ENCODE peak calls at places on chromosome 16, in six cellular contexts. One of them, this sample, is unnamed.

GRCh38 chr16:528111-529011 is 849 bp downstream of the CAPN15 start:
- DNase-seq in A549: peak
- DNase-seq in GM12878: no peak
- DNase-seq in endothelial cell of umbilical vein: peak
- DNase-seq in K562: peak
- DNase-seq in HepG2: no peak
- DNase-seq in this sample: peak

GRCh38 chr16:16086653-16087446 is 136.4 kb downstream of the ABCC6 start:
- DNase-seq in A549: no peak
- DNase-seq in GM12878: no peak
- DNase-seq in endothelial cell of umbilical vein: no peak
- DNase-seq in K562: no peak
- DNase-seq in HepG2: no peak
- DNase-seq in this sample: no peak

GRCh38 chr16:22789281-22789945 is 24.5 kb upstream of the HS3ST2 start:
- DNase-seq in A549: no peak
- DNase-seq in GM12878: no peak
- DNase-seq in endothelial cell of umbilical vein: no peak
- DNase-seq in K562: no peak
- DNase-seq in HepG2: no peak
- DNase-seq in this sample: no peak

GRCh38 chr16:88453621-88454314 is 688 bp downstream of the ZFPM1 start:
- DNase-seq in A549: no peak
- DNase-seq in GM12878: no peak
- DNase-seq in endothelial cell of umbilical vein: peak
- DNase-seq in K562: peak
- DNase-seq in HepG2: no peak
- DNase-seq in this sample: peak

GRCh38 chr16:17289050-17289449 is 181.7 kb downstream of the XYLT1 start:
- DNase-seq in A549: no peak
- DNase-seq in GM12878: no peak
- DNase-seq in endothelial cell of umbilical vein: no peak
- DNase-seq in K562: no peak
- DNase-seq in HepG2: no peak
- DNase-seq in this sample: no peak

GRCh38 chr16:13060932-13061331 is 159.5 kb downstream of the SHISA9 start:
- DNase-seq in A549: no peak
- DNase-seq in GM12878: no peak
- DNase-seq in endothelial cell of umbilical vein: no peak
- DNase-seq in K562: no peak
- DNase-seq in HepG2: no peak
- DNase-seq in this sample: no peak

GRCh38 chr16:84454611-84455010 is 49.8 kb downstream of the MEAK7 start:
- DNase-seq in A549: no peak
- DNase-seq in GM12878: no peak
- DNase-seq in endothelial cell of umbilical vein: no peak
- DNase-seq in K562: no peak
- DNase-seq in HepG2: no peak
- DNase-seq in this sample: no peak

GRCh38 chr16:81627024-81627423 is 152.1 kb upstream of the PLCG2 start:
- DNase-seq in A549: peak
- DNase-seq in GM12878: no peak
- DNase-seq in endothelial cell of umbilical vein: no peak
- DNase-seq in K562: no peak
- DNase-seq in HepG2: no peak
- DNase-seq in this sample: no peak

GRCh38 chr16:79317521-79317920 is 283.0 kb downstream of the MAF start:
- DNase-seq in A549: no peak
- DNase-seq in GM12878: no peak
- DNase-seq in endothelial cell of umbilical vein: no peak
- DNase-seq in K562: no peak
- DNase-seq in HepG2: no peak
- DNase-seq in this sample: no peak

GRCh38 chr16:20866161-20866772 is 33.9 kb downstream of the DCUN1D3 start:
- DNase-seq in A549: peak
- DNase-seq in GM12878: no peak
- DNase-seq in endothelial cell of umbilical vein: peak
- DNase-seq in K562: peak
- DNase-seq in HepG2: peak
- DNase-seq in this sample: peak

GRCh38 chr16:71409038-71409775 is 32.6 kb downstream of the TLE7 start:
- DNase-seq in A549: no peak
- DNase-seq in GM12878: no peak
- DNase-seq in endothelial cell of umbilical vein: no peak
- DNase-seq in K562: peak
- DNase-seq in HepG2: no peak
- DNase-seq in this sample: no peak

GRCh38 chr16:68411086-68411485 is 37.2 kb downstream of the SMPD3 start:
- DNase-seq in A549: no peak
- DNase-seq in GM12878: no peak
- DNase-seq in endothelial cell of umbilical vein: no peak
- DNase-seq in K562: no peak
- DNase-seq in HepG2: no peak
- DNase-seq in this sample: no peak

GRCh38 chr16:30417447-30418349 is 10.3 kb downstream of the ZNF771 start:
- DNase-seq in A549: peak
- DNase-seq in GM12878: peak
- DNase-seq in endothelial cell of umbilical vein: peak
- DNase-seq in K562: no peak
- DNase-seq in HepG2: no peak
- DNase-seq in this sample: peak
- TF ChIP-seq CTCF in A549: peak
- TF ChIP-seq CTCF in GM12878: peak
- TF ChIP-seq CTCF in endothelial cell of umbilical vein: peak
- TF ChIP-seq CTCF in K562: no peak
- TF ChIP-seq CTCF in HepG2: no peak
- TF ChIP-seq CTCF in this sample: no peak

DNA sequence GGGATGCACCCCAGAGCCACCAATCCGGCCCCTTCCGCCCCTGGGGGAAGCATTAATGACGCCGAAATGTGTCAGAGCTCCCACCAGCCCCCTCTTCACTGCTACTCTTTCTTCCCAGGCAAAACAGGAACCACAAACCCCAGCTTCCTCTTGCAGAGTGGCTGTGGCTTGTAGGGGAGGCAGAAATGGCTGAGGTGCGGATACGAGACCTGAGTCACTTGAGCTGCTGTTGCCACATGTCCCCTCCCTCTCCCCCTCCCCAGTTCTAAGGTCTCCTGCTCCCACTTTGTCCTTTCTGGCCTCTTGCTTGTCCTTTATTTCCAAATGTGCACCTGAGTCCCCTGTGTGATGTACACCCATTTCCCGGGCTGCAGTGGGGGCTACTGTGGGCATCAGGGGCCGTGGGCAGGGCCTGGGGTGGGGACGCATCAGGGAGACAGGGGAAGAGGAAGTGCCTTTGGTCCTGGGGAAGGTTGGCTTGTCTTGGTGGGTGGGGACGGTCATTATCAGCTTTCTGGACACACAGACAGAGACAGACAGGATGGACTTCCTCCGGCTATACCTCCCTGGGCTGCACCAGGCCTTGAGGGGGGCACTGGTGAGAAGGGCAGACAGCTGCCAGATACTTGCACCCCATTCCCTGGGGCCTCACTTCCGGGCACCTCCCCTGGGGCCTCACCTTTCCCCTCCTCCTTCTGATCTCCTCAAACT is at the start of gene APOBR:
- DNase-seq in A549: no peak
- DNase-seq in GM12878: peak
- DNase-seq in endothelial cell of umbilical vein: no peak
- DNase-seq in K562: peak
- DNase-seq in HepG2: no peak
- DNase-seq in this sample: peak
- TF ChIP-seq MYC in A549: no peak
- TF ChIP-seq MYC in GM12878: no peak
- TF ChIP-seq MYC in endothelial cell of umbilical vein: no peak
- TF ChIP-seq MYC in K562: no peak
- TF ChIP-seq MYC in HepG2: no peak
- TF ChIP-seq MYC in this sample: no peak

DNA sequence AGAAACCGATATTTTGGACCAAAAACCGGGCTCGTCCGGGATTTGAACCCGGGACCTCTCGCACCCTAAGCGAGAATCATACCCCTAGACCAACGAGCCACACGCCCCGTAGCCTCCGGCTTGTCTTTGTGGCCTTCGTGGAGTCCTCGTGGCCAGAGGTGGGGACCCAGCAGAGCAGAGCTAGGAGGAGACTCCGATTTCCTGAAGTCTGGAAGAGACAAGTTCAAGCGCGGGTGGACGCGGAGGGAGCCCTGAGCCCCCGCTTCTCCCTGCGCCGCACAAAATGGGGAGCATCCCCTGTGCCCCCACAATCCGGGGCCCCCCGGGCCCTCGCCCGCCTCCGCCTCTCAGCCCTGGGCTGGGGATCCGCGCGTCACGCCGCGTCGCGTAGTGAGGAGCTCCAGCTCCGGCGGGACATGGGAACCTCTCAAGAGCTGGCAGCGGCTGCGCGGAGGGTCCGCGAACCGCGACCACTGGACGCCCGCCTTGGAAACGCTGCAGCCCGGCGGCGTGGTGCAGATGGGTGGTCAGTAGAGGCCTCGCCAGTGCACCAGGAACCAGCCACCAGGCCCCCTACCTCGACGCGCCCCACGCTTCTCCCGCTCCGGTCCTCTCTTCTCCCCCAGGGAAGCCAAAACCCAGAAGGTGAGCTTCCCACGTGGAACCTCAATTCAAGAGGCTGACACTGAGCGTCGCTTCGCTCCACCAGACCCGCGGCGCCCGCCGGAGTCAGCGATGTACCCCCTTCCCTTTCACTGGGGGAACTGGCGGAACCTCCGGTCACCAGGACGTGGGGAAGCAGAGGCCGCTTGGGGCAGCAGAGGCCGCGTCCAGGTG is 5.2 kb upstream of the OR1F1 start:
- DNase-seq in A549: peak
- DNase-seq in GM12878: no peak
- DNase-seq in endothelial cell of umbilical vein: peak
- DNase-seq in K562: peak
- DNase-seq in HepG2: peak
- DNase-seq in this sample: peak
- TF ChIP-seq CTCF in A549: no peak
- TF ChIP-seq CTCF in GM12878: peak
- TF ChIP-seq CTCF in endothelial cell of umbilical vein: peak
- TF ChIP-seq CTCF in K562: peak
- TF ChIP-seq CTCF in HepG2: peak
- TF ChIP-seq CTCF in this sample: no peak

GRCh38 chr16:50083996-50084395 is 18.2 kb downstream of the HEATR3 start:
- DNase-seq in A549: no peak
- DNase-seq in GM12878: no peak
- DNase-seq in endothelial cell of umbilical vein: no peak
- DNase-seq in K562: no peak
- DNase-seq in HepG2: no peak
- DNase-seq in this sample: no peak

GRCh38 chr16:50086176-50086575 is 20.4 kb downstream of the HEATR3 start:
- DNase-seq in A549: no peak
- DNase-seq in GM12878: no peak
- DNase-seq in endothelial cell of umbilical vein: no peak
- DNase-seq in K562: no peak
- DNase-seq in HepG2: no peak
- DNase-seq in this sample: no peak

GRCh38 chr16:50079741-50080140 is 14.0 kb downstream of the HEATR3 start:
- DNase-seq in A549: no peak
- DNase-seq in GM12878: no peak
- DNase-seq in endothelial cell of umbilical vein: no peak
- DNase-seq in K562: no peak
- DNase-seq in HepG2: no peak
- DNase-seq in this sample: no peak

DNA sequence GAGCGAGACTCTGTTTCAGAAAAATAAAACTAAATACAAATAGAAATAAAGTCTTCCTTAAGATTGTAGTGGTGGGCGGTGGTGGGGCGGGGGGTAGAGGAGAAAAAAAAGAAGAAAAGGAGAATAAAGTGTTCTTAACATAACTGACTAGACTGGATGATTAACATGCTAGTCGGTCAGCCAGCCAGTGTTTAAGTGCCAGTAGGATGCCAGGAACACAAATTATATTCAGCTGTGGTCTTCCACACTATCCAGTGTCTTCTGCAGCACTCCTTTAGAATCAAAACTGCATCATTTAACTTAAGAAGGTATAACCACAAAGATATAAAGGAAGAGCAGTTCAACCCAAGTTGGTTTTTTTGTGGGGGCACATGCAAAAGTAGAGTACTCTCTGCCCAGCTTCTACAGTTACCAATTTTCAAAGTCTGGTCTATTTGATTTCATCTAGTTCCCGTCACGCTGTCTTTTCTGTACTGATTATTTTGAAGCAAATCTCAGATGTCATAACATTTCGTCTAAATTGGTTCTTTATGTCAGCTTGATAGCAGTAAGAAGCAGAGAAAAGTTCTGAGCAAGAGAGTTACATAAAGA is 15.8 kb downstream of the HEATR3 start:
- DNase-seq in A549: no peak
- DNase-seq in GM12878: no peak
- DNase-seq in endothelial cell of umbilical vein: no peak
- DNase-seq in K562: no peak
- DNase-seq in HepG2: no peak
- DNase-seq in this sample: no peak
- TF ChIP-seq MYC in A549: no peak
- TF ChIP-seq MYC in GM12878: no peak
- TF ChIP-seq MYC in endothelial cell of umbilical vein: no peak
- TF ChIP-seq MYC in K562: no peak
- TF ChIP-seq MYC in HepG2: no peak
- TF ChIP-seq MYC in this sample: no peak

GRCh38 chr16:11297492-11298142 is 16.5 kb upstream of the PRM1 start:
- DNase-seq in A549: no peak
- DNase-seq in GM12878: peak
- DNase-seq in endothelial cell of umbilical vein: peak
- DNase-seq in K562: peak
- DNase-seq in HepG2: peak
- DNase-seq in this sample: peak
- TF ChIP-seq CTCF in A549: no peak
- TF ChIP-seq CTCF in GM12878: peak
- TF ChIP-seq CTCF in endothelial cell of umbilical vein: no peak
- TF ChIP-seq CTCF in K562: no peak
- TF ChIP-seq CTCF in HepG2: peak
- TF ChIP-seq CTCF in this sample: peak

DNA sequence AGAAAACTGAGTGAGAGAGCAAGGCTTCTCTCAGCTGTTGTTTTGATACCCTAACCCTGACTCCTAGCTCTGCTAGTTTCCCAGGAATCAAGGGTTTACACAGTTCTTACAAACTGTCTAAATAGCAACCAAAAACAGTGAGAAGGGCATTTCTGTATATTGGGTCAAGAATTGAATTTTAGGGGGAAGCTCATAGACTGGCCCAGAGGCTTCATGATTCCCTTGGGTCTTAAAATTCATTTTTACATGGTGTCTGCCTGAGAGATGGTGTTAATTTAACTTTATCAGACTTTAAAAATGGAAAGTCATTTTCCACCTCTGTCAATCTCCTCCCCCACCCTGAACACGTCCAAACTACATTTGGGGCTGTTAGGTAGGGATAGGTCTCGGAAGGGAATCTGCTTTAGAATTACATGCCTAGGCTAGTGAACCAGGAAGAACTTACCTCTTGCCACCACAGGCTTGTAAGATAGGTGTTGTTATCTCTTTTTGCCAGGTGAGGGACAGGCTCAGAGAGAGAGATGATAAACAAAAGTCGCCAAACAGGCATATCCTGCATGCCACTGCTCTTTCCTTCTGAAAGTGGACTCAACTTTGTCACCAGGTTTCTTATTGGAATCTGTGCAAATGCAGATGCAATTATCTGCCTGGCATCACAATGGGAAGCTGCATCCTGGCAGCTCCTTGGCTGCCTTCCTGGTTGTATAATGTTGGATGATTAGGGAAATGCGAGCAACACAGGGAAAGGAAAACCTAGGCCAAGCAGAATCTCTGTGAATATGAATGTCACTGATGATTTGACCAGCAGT is 3.1 kb downstream of the PHAF1 start:
- DNase-seq in A549: no peak
- DNase-seq in GM12878: no peak
- DNase-seq in endothelial cell of umbilical vein: peak
- DNase-seq in K562: peak
- DNase-seq in HepG2: peak
- DNase-seq in this sample: no peak
- TF ChIP-seq MYC in A549: no peak
- TF ChIP-seq MYC in GM12878: no peak
- TF ChIP-seq MYC in endothelial cell of umbilical vein: no peak
- TF ChIP-seq MYC in K562: no peak
- TF ChIP-seq MYC in HepG2: no peak
- TF ChIP-seq MYC in this sample: no peak